ENCODE peak calls at places on chromosomes 11 and 22, in four cellular contexts. O is sigmoid colon, Q is 8988T, L is T-cell. G is an unnamed sample.

GRCh38 chr11:34616830-34617504 is 3.9 kb upstream of the EHF start:
- DNase-seq in O (no peak), Q (no peak), L (no peak), G (no peak)

GRCh38 chr11:126528075-126528474 is 172.6 kb downstream of the ST3GAL4 start:
- DNase-seq in O (peak; percentile 43), Q (no peak), L (no peak), G (no peak)

GRCh38 chr22:48084041-48084748 is 1321.7 kb downstream of the TBC1D22A start:
- DNase-seq in O (peak; percentile 29), Q (no peak), L (no peak), G (no peak)

GRCh38 chr11:130209128-130209932 is 49.7 kb downstream of the ST14 start:
- DNase-seq in O (peak; percentile 66), Q (peak; percentile 14), L (no peak), G (no peak)

GRCh38 chr11:210122-210802 is 2.8 kb downstream of the RIC8A start:
- DNase-seq in O (peak; percentile 57), Q (peak; percentile 89), L (no peak), G (no peak)

GRCh38 chr11:2566223-2567025 is 121.6 kb downstream of the KCNQ1 start:
- DNase-seq in O (peak; percentile 58), Q (no peak), L (no peak), G (no peak)

GRCh38 chr11:6404341-6405038 is 14.2 kb downstream of the SMPD1 start:
- DNase-seq in O (no peak), Q (no peak), L (peak; percentile 50), G (peak; percentile 75)

GRCh38 chr11:6735306-6735705 is 36.5 kb downstream of the OR2AG2 start:
- DNase-seq in O (no peak), Q (no peak), L (no peak), G (no peak)

GRCh38 chr11:110679323-110679980 is 32.8 kb downstream of the ARHGAP20 start:
- DNase-seq in O (no peak), Q (no peak), L (no peak), G (no peak)

GRCh38 chr11:84722583-84723108 is 904.5 kb downstream of the DLG2 start:
- DNase-seq in O (no peak), Q (no peak), L (no peak), G (no peak)

GRCh38 chr11:69541501-69542313 is 60.2 kb downstream of the LINC01488 start:
- DNase-seq in O (peak; percentile 47), Q (no peak), L (no peak), G (no peak)

GRCh38 chr11:9855579-9856260 is 191.8 kb downstream of the SWAP70 start:
- DNase-seq in O (no peak), Q (no peak), L (no peak), G (no peak)

GRCh38 chr11:22786475-22786874 is 43.1 kb downstream of the SVIP start:
- DNase-seq in O (no peak), Q (no peak), L (no peak), G (no peak)

GRCh38 chr11:69374110-69374981 is 80.4 kb downstream of the MYEOV start:
- DNase-seq in O (peak; percentile 59), Q (no peak), L (no peak), G (no peak)

GRCh38 chr11:3132831-3133455 is 32.2 kb downstream of the OSBPL5 start:
- DNase-seq in O (peak; percentile 56), Q (peak; percentile 7), L (no peak), G (no peak)

GRCh38 chr22:22940961-22941605 is 53.5 kb downstream of the IGLL5 start:
- DNase-seq in O (peak; percentile 59), Q (no peak), L (no peak), G (no peak)

GRCh38 chr11:16352707-16353106 is 3.6 kb downstream of the SOX6 start:
- DNase-seq in O (no peak), Q (no peak), L (no peak), G (no peak)

GRCh38 chr22:37581534-37581933 is 1.6 kb upstream of the LGALS2 start:
- DNase-seq in O (no peak), Q (no peak), L (no peak), G (no peak)

GRCh38 chr11:31813242-31813960 is 2.3 kb upstream of the PAX6 start:
- DNase-seq in O (no peak), Q (no peak), L (no peak), G (no peak)

GRCh38 chr11:111596319-111596718 is 5.9 kb upstream of the SIK2 start:
- DNase-seq in O (no peak), Q (no peak), L (no peak), G (no peak)

GRCh38 chr11:44208976-44209603 is 100.8 kb downstream of the ALX4 start:
- DNase-seq in O (no peak), Q (no peak), L (no peak), G (no peak)

GRCh38 chr11:74257934-74258553 is 53.4 kb downstream of the P4HA3 start:
- DNase-seq in O (peak; percentile 88), Q (no peak), L (no peak), G (no peak)

GRCh38 chr22:44496305-44496704 is 1.7 kb downstream of the RTL6 start:
- DNase-seq in O (peak; percentile 64), Q (no peak), L (no peak), G (no peak)